ENCODE peak calls at places on chromosome 20, in six cellular contexts. Q is tibial nerve, W is ovary, T is AG04450, O is lower lobe of right lung, X is aorta. N is an unnamed sample.
A peak's percentile ranks its signal among the peaks of the same experiment; 100 is the strongest.

GRCh38 chr20:22584922-22585785 is 782 bp upstream of the FOXA2 start:
- DNase-seq in Q (no peak), W (no peak), T (no peak), O (peak; percentile 57), X (no peak), N (peak; percentile 67)

GRCh38 chr20:48380661-48381060 is 447.1 kb downstream of the PREX1 start:
- DNase-seq in Q (no peak), W (no peak), T (no peak), O (no peak), X (no peak), N (no peak)

GRCh38 chr20:29740601-29740950 is 1516.9 kb upstream of the DEFB115 start:
- DNase-seq in Q (no peak), W (no peak), T (no peak), O (no peak), X (no peak), N (no peak)

GRCh38 chr20:45251884-45252571 is 2.3 kb downstream of the SLPI start:
- DNase-seq in Q (no peak), W (no peak), T (no peak), O (no peak), X (no peak), N (no peak)

GRCh38 chr20:32056708-32057491 is 4.9 kb downstream of the HCK start:
- DNase-seq in Q (no peak), W (no peak), T (no peak), O (no peak), X (no peak), N (no peak)

GRCh38 chr20:26209171-26209941 is 512.7 kb upstream of the ZNF337 start:
- DNase-seq in Q (no peak), W (no peak), T (no peak), O (peak; percentile 52), X (peak; percentile 26), N (no peak)

GRCh38 chr20:21208999-21209398 is 83.1 kb downstream of the KIZ start:
- DNase-seq in Q (no peak), W (no peak), T (no peak), O (no peak), X (no peak), N (no peak)

GRCh38 chr20:50020283-50020682 is 37.5 kb downstream of the SNAI1 start:
- DNase-seq in Q (no peak), W (no peak), T (no peak), O (no peak), X (no peak), N (no peak)

GRCh38 chr20:7375905-7376304 is 564.4 kb downstream of the HAO1 start:
- DNase-seq in Q (no peak), W (no peak), T (no peak), O (no peak), X (no peak), N (no peak)

GRCh38 chr20:2468581-2469407 is 1.8 kb downstream of the SNRPB start:
- DNase-seq in Q (no peak), W (no peak), T (no peak), O (no peak), X (no peak), N (no peak)

GRCh38 chr20:44716309-44717106 is 1.3 kb downstream of the CCN5 start:
- DNase-seq in Q (no peak), W (peak; percentile 56), T (no peak), O (peak; percentile 34), X (no peak), N (no peak)

GRCh38 chr20:47493175-47493953 is 8.3 kb upstream of the NCOA3 start:
- DNase-seq in Q (peak; percentile 97), W (peak; percentile 96), T (no peak), O (peak; percentile 87), X (peak; percentile 89), N (peak; percentile 94)

GRCh38 chr20:57023007-57023406 is 243.4 kb downstream of the BMP7 start:
- DNase-seq in Q (no peak), W (no peak), T (no peak), O (no peak), X (no peak), N (no peak)

GRCh38 chr20:51801220-51801991 is 915 bp downstream of the SALL4 start:
- DNase-seq in Q (no peak), W (no peak), T (no peak), O (no peak), X (no peak), N (no peak)

GRCh38 chr20:23050847-23051627 is 1.6 kb upstream of the THBD start:
- DNase-seq in Q (peak; percentile 92), W (peak; percentile 74), T (peak; percentile 27), O (peak; percentile 90), X (peak; percentile 92), N (peak; percentile 58)

GRCh38 chr20:32483351-32484220 is 101.5 kb downstream of the NOL4L start:
- DNase-seq in Q (no peak), W (peak; percentile 74), T (no peak), O (peak; percentile 80), X (peak; percentile 73), N (peak; percentile 80)

GRCh38 chr20:40720826-40721225 is 31.8 kb upstream of the MAFB start:
- DNase-seq in Q (no peak), W (no peak), T (no peak), O (no peak), X (no peak), N (no peak)

GRCh38 chr20:33994624-33994913 is 858 bp downstream of the RALY start:
- DNase-seq in Q (no peak), W (no peak), T (no peak), O (no peak), X (no peak), N (no peak)
- H3K4me3 ChIP-seq in Q (peak overlapping the region; percentile 92), W (peak overlapping the region; percentile 70), T (peak overlapping the region; percentile 93), O (peak overlapping the region; percentile 94), X (peak overlapping the region; percentile 43), N (peak overlapping the region; percentile 87)

GRCh38 chr20:33646191-33646590 is 15.9 kb upstream of the C20orf144 start:
- DNase-seq in Q (no peak), W (no peak), T (no peak), O (no peak), X (no peak), N (no peak)

GRCh38 chr20:33649201-33649631 is 12.9 kb upstream of the C20orf144 start:
- DNase-seq in Q (no peak), W (peak; percentile 63), T (no peak), O (peak; percentile 78), X (peak; percentile 52), N (peak; percentile 33)

GRCh38 chr20:33645421-33645820 is 16.7 kb upstream of the C20orf144 start:
- DNase-seq in Q (no peak), W (no peak), T (no peak), O (no peak), X (no peak), N (no peak)

GRCh38 chr20:33648396-33649004 is 13.6 kb upstream of the C20orf144 start:
- DNase-seq in Q (no peak), W (no peak), T (no peak), O (no peak), X (no peak), N (no peak)

GRCh38 chr20:33647603-33648395 is 14.3 kb upstream of the C20orf144 start:
- DNase-seq in Q (no peak), W (no peak), T (no peak), O (no peak), X (peak; percentile 62), N (no peak)
- H3K4me3 ChIP-seq in Q (no peak overlapping the region), W (no peak overlapping the region), T (no peak overlapping the region), O (no peak overlapping the region), X (no peak overlapping the region), N (no peak overlapping the region)

GRCh38 chr20:38158701-38159325 is 6.3 kb downstream of the TGM2 start:
- DNase-seq in Q (no peak), W (no peak), T (no peak), O (peak; percentile 44), X (no peak), N (no peak)

GRCh38 chr20:38156888-38157634 is 8.0 kb downstream of the TGM2 start:
- DNase-seq in Q (no peak), W (no peak), T (no peak), O (peak; percentile 44), X (peak; percentile 77), N (no peak)

GRCh38 chr20:38159539-38159938 is 5.5 kb downstream of the TGM2 start:
- DNase-seq in Q (no peak), W (no peak), T (no peak), O (no peak), X (no peak), N (no peak)

GRCh38 chr20:38156280-38156679 is 8.8 kb downstream of the TGM2 start:
- DNase-seq in Q (no peak), W (no peak), T (no peak), O (peak; percentile 15), X (no peak), N (no peak)

GRCh38 chr20:38157635-38158495 is 7.2 kb downstream of the TGM2 start:
- DNase-seq in Q (no peak), W (no peak), T (no peak), O (peak; percentile 37), X (no peak), N (no peak)
- H3K4me3 ChIP-seq in Q (no peak overlapping the region), W (no peak overlapping the region), T (no peak overlapping the region), O (peak overlapping the region; percentile 31), X (no peak overlapping the region), N (no peak overlapping the region)

DNA sequence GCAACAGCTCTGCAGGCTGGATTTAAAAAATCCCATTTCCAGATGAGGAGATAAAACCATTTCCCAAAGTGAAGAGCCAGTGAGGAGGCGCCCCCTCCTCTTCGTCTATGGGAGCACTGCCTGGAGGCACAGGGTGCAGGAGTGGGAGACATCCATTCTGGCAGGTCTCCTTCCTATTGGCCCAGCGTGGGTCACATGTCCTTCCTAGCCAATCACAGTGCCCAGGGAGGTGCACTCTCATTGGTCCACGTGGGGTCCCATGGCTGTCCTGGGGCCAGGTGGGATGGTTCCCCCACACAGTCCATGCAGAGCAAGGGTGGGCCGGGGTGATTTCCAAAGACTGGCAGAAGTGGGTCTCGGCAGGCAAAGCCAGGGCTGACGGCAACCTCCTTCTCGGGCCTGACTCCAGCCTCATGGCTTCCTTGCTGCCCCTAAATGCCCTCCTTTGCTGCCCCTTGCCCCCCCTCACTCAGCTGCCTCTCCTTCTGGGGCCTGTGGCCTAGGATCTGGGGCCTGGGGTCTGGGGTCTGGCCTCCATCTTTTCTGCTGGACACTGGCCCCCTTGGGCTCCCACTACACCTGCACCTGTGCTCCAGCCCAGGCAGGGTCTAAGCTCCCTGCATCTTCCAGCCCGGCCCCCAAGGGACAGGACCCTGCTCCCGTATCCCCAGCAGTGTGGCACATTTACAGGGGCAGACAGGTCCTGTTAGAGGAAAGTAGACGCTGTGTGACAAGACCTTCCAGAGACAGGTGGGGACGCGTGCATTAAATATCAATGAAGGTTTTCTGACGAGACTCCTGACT is 231.7 kb downstream of the TAF4 start:
- DNase-seq in Q (no peak), W (no peak), T (no peak), O (peak; percentile 21), X (peak; percentile 27), N (no peak)
- H3K4me3 ChIP-seq in Q (no peak overlapping the region), W (no peak overlapping the region), T (no peak overlapping the region), O (no peak overlapping the region), X (no peak overlapping the region), N (no peak overlapping the region)